ENCODE peak calls at places on chromosome 1, in six cellular contexts. E is left colon; J is CD4-positive, alpha-beta memory T cell; Y is stimulated activated CD4-positive, alpha-beta T cell treated with anti-CD3 and anti-CD28 coated beads, Interleukin-2, amount 100 ng/mL, for 48 hours; P is neural progenitor cell; C is ecto neural progenitor cell. V is an unnamed sample.

GRCh38 chr1:212254853-212255363 is 30.3 kb upstream of the PPP2R5A start:
- DNase-seq in P (no peak), J (peak), C (no peak), E (no peak), Y (no peak), V (no peak)

GRCh38 chr1:228142616-228143203 is 2.6 kb downstream of the GUK1 start:
- DNase-seq in J (no peak), Y (no peak), C (no peak), P (no peak), E (no peak), V (no peak)

GRCh38 chr1:152459596-152460528 is 45.8 kb upstream of the CRNN start:
- DNase-seq in E (peak), J (peak), P (peak), C (no peak), Y (peak), V (peak)

GRCh38 chr1:175793617-175794016 is 50.2 kb upstream of the TNR start:
- DNase-seq in P (no peak), Y (no peak), E (no peak), C (no peak), J (no peak), V (no peak)

GRCh38 chr1:48674641-48675040 is 102.0 kb downstream of the BEND5 start:
- DNase-seq in Y (no peak), E (no peak), C (no peak), P (no peak), J (no peak), V (no peak)

GRCh38 chr1:28359592-28360239 is 9.8 kb upstream of the PHACTR4 start:
- DNase-seq in J (peak), C (peak), E (peak), Y (peak), P (peak), V (peak)

GRCh38 chr1:107442545-107442944 is 301.7 kb downstream of the NTNG1 start:
- DNase-seq in E (no peak), Y (no peak), J (no peak), P (no peak), C (no peak), V (no peak)

GRCh38 chr1:197775282-197776262 is at the start of gene DENND1B:
- DNase-seq in C (peak), Y (peak), P (peak), E (peak), J (peak), V (peak)

GRCh38 chr1:98963359-98963758 is 41.3 kb downstream of the PLPPR5 start:
- DNase-seq in C (no peak), E (no peak), P (no peak), Y (no peak), J (no peak), V (no peak)

GRCh38 chr1:162276493-162276892 is 100.2 kb downstream of the SPATA46 start:
- DNase-seq in P (no peak), E (no peak), J (no peak), C (no peak), Y (no peak), V (peak)

GRCh38 chr1:59952065-59952464 is 25.5 kb upstream of the CYP2J2 start:
- DNase-seq in P (no peak), E (no peak), C (no peak), Y (no peak), J (no peak), V (no peak)

GRCh38 chr1:1250828-1251284 is 4.3 kb upstream of the C1QTNF12 start:
- DNase-seq in P (no peak), Y (peak), J (peak), E (no peak), C (no peak), V (no peak)

GRCh38 chr1:151984313-151984956 is 9.2 kb downstream of the S100A10 start:
- DNase-seq in P (no peak), J (no peak), E (no peak), C (no peak), Y (no peak), V (no peak)

GRCh38 chr1:23044035-23044434 is 24.8 kb downstream of the KDM1A start:
- DNase-seq in Y (no peak), E (no peak), C (no peak), J (no peak), P (no peak), V (no peak)

GRCh38 chr1:167862432-167863076 is 51.4 kb downstream of the ADCY10 start:
- DNase-seq in Y (no peak), E (no peak), C (no peak), P (no peak), J (no peak), V (no peak)

GRCh38 chr1:17375651-17376050 is 3.7 kb downstream of the PADI6 start:
- DNase-seq in C (no peak), Y (no peak), J (no peak), E (no peak), P (no peak), V (no peak)

GRCh38 chr1:65632230-65632629 is 160.5 kb upstream of the PDE4B start:
- DNase-seq in C (no peak), Y (no peak), J (no peak), E (no peak), P (no peak), V (no peak)

GRCh38 chr1:218967836-218968235 is 205.8 kb upstream of the LYPLAL1 start:
- DNase-seq in P (no peak), E (no peak), Y (no peak), C (no peak), J (no peak), V (no peak)

GRCh38 chr1:88061830-88062177 is 622.3 kb upstream of the PKN2 start:
- DNase-seq in J (no peak), E (no peak), Y (no peak), C (no peak), P (no peak), V (no peak)

GRCh38 chr1:26234644-26235384 is 814 bp downstream of the CEP85 start:
- DNase-seq in Y (peak), C (no peak), E (peak), J (no peak), P (peak), V (no peak)

GRCh38 chr1:208222376-208223110 is 21.6 kb downstream of the PLXNA2 start:
- DNase-seq in J (no peak), P (no peak), Y (no peak), E (no peak), C (no peak), V (no peak)

GRCh38 chr1:109906160-109906838 is 4.3 kb upstream of the CSF1 start:
- DNase-seq in C (no peak), E (no peak), Y (peak), J (peak), P (no peak), V (no peak)

GRCh38 chr1:62539028-62539447 is 58.3 kb upstream of the ANGPTL3 start:
- DNase-seq in J (no peak), P (no peak), Y (no peak), E (no peak), C (no peak), V (peak)

GRCh38 chr1:53946252-53947171 is at the start of gene LRRC42:
- DNase-seq in Y (peak), E (no peak), C (no peak), J (no peak), P (peak), V (peak)

GRCh38 chr1:109089242-109090015 is 1.1 kb upstream of the TMEM167B start:
- DNase-seq in P (peak), E (peak), C (peak), Y (peak), J (no peak), V (peak)

GRCh38 chr1:215529571-215529970 is 37.5 kb upstream of the KCTD3 start:
- DNase-seq in J (no peak), Y (no peak), P (no peak), E (no peak), C (no peak), V (peak)

GRCh38 chr1:114108741-114109255 is 44.9 kb downstream of the SYT6 start:
- DNase-seq in J (no peak), C (no peak), E (no peak), P (no peak), Y (no peak), V (peak)

GRCh38 chr1:85606414-85606800 is 25.8 kb downstream of the CCN1 start:
- DNase-seq in P (no peak), C (no peak), J (no peak), Y (no peak), E (no peak), V (no peak)

GRCh38 chr1:232754930-232755329 is 50.3 kb upstream of the MAP10 start:
- DNase-seq in P (no peak), Y (no peak), J (no peak), C (no peak), E (no peak), V (no peak)

GRCh38 chr1:39720094-39720999 is 18.3 kb upstream of the PPIE start:
- DNase-seq in J (peak), C (no peak), E (no peak), P (peak), Y (no peak), V (peak)

GRCh38 chr1:19206947-19207346 is 3.1 kb downstream of the UBR4 start:
- DNase-seq in J (no peak), P (no peak), Y (no peak), E (no peak), C (no peak), V (peak)

GRCh38 chr1:11178021-11179015 is 10.8 kb upstream of the ANGPTL7 start:
- DNase-seq in Y (no peak), P (no peak), C (no peak), J (no peak), E (no peak), V (no peak)

GRCh38 chr1:156851779-156852413 is 7.0 kb downstream of the INSRR start:
- DNase-seq in C (no peak), J (no peak), E (no peak), Y (no peak), P (no peak), V (no peak)

GRCh38 chr1:53657256-53657805 is 81.6 kb downstream of the GLIS1 start:
- DNase-seq in E (no peak), Y (no peak), J (no peak), C (no peak), P (no peak), V (no peak)

GRCh38 chr1:56336972-56337371 is 242.4 kb downstream of the PLPP3 start:
- DNase-seq in E (no peak), Y (no peak), J (no peak), C (no peak), P (no peak), V (no peak)